ENCODE peak calls at places on chromosomes 13 and 19, in four cellular contexts. W is T-cell; I is H54; X is activated CD8-positive, alpha-beta memory T cell treated with anti-CD3 and anti-CD28 coated beads for 1 hour. K is an unnamed sample.

GRCh38 chr19:37763488-37763887 is 15.9 kb downstream of the ZNF573 start:
- DNase-seq in W (no peak), I (no peak), X (no peak), K (no peak)

GRCh38 chr19:8324186-8325050 is 3.1 kb downstream of the RPS28 start:
- DNase-seq in W (no peak), I (no peak), X (no peak), K (no peak)

GRCh38 chr13:90757127-90757680 is 590.3 kb upstream of the MIR17HG start:
- DNase-seq in W (no peak), I (no peak), X (no peak), K (no peak)

GRCh38 chr19:42040031-42040430 is 30.0 kb downstream of the GRIK5 start:
- DNase-seq in W (no peak), I (no peak), X (no peak), K (no peak)

GRCh38 chr13:54124700-54125099 is 1096.1 kb downstream of the OLFM4 start:
- DNase-seq in W (no peak), I (no peak), X (no peak), K (no peak)

GRCh38 chr19:58182577-58182988 is 278 bp upstream of the ZNF274 start:
- DNase-seq in W (peak; percentile 74), I (peak; percentile 68), X (no peak), K (no peak)

GRCh38 chr13:25468330-25469178 is 96.8 kb downstream of the ATP8A2 start:
- DNase-seq in W (no peak), I (no peak), X (no peak), K (no peak)

GRCh38 chr13:52925221-52925620 is 76.8 kb upstream of the PCDH8 start:
- DNase-seq in W (no peak), I (no peak), X (no peak), K (no peak)

GRCh38 chr19:16442386-16443276 is 29.1 kb downstream of the EPS15L1 start:
- DNase-seq in W (no peak), I (no peak), X (no peak), K (no peak)

GRCh38 chr13:50360637-50361036 is 345.4 kb downstream of the KCNRG start:
- DNase-seq in W (no peak), I (no peak), X (no peak), K (no peak)

GRCh38 chr13:99995503-99996176 is 14.1 kb downstream of the ZIC2 start:
- DNase-seq in W (no peak), I (no peak), X (no peak), K (no peak)

GRCh38 chr19:36265856-36266374 is 51.0 kb downstream of the ZNF146 start:
- DNase-seq in W (no peak), I (no peak), X (no peak), K (no peak)

GRCh38 chr19:37251308-37252229 is 33.6 kb downstream of the ZNF383 start:
- DNase-seq in W (peak; percentile 5), I (peak; percentile 97), X (no peak), K (peak; percentile 87)

GRCh38 chr19:7224205-7224833 is 69.9 kb downstream of the INSR start:
- DNase-seq in W (no peak), I (no peak), X (no peak), K (no peak)

GRCh38 chr19:28437390-28438346 is 775.3 kb downstream of the UQCRFS1 start:
- DNase-seq in W (no peak), I (no peak), X (no peak), K (no peak)

GRCh38 chr19:4952945-4953344 is 16.0 kb upstream of the KDM4B start:
- DNase-seq in W (no peak), I (no peak), X (no peak), K (no peak)

GRCh38 chr13:113057084-113057483 is 48.5 kb upstream of the F7 start:
- DNase-seq in W (no peak), I (no peak), X (no peak), K (no peak)

GRCh38 chr19:30419581-30420180 is 47.5 kb downstream of the ZNF536 start:
- DNase-seq in W (no peak), I (peak; percentile 53), X (no peak), K (no peak)

GRCh38 chr13:77298403-77298802 is 28.5 kb downstream of the MYCBP2 start:
- DNase-seq in W (no peak), I (no peak), X (no peak), K (no peak)

GRCh38 chr13:75850915-75851314 is 214.8 kb downstream of the LMO7 start:
- DNase-seq in W (no peak), I (no peak), X (no peak), K (no peak)

GRCh38 chr13:51643114-51643881 is 59.0 kb downstream of the WDFY2 start:
- DNase-seq in W (no peak), I (peak; percentile 27), X (no peak), K (peak; percentile 83)

GRCh38 chr13:112444416-112445399 is 68.6 kb downstream of the SPACA7 start:
- DNase-seq in W (no peak), I (no peak), X (no peak), K (no peak)

GRCh38 chr13:72839831-72840426 is 58.0 kb downstream of the PIBF1 start:
- DNase-seq in W (peak; percentile 18), I (peak; percentile 20), X (no peak), K (no peak)

GRCh38 chr13:105611424-105611823 is 924.0 kb downstream of the EFNB2 start:
- DNase-seq in W (no peak), I (peak; percentile 27), X (no peak), K (peak; percentile 70)

K was measured in kidney epithelial cell.